ENCODE peak calls at places on chromosomes 5 and 9, in ten cellular contexts. One of them, this sample, is unnamed.

GRCh38 chr9:69637801-69638200 is 34.4 kb downstream of the APBA1 start:
- DNase-seq in A549: no peak
- DNase-seq in AG09309: peak; percentile 14
- DNase-seq in HCT116: no peak
- DNase-seq in AG10803: peak; percentile 69
- DNase-seq in Peyer's patch: no peak
- DNase-seq in choroid plexus epithelial cell: peak; percentile 41
- DNase-seq in cardiac muscle cell: peak; percentile 57
- DNase-seq in ovary: no peak
- DNase-seq in cardiac fibroblast: peak; percentile 53
- DNase-seq in this sample: no peak

GRCh38 chr5:135214897-135215616 is 181.0 kb upstream of the PITX1 start:
- DNase-seq in choroid plexus epithelial cell: peak; percentile 60
- DNase-seq in HCT116: no peak
- DNase-seq in Peyer's patch: peak; percentile 37
- DNase-seq in cardiac muscle cell: peak; percentile 75
- DNase-seq in AG10803: peak; percentile 57
- DNase-seq in ovary: no peak
- DNase-seq in A549: no peak
- DNase-seq in cardiac fibroblast: peak; percentile 67
- DNase-seq in AG09309: no peak
- DNase-seq in this sample: peak; percentile 21

GRCh38 chr9:113803811-113804589 is 72.1 kb upstream of the ZNF618 start:
- DNase-seq in AG09309: no peak
- DNase-seq in cardiac muscle cell: no peak
- DNase-seq in choroid plexus epithelial cell: no peak
- DNase-seq in cardiac fibroblast: no peak
- DNase-seq in AG10803: peak; percentile 29
- DNase-seq in Peyer's patch: no peak
- DNase-seq in A549: no peak
- DNase-seq in ovary: no peak
- DNase-seq in HCT116: no peak
- DNase-seq in this sample: no peak

GRCh38 chr5:77743181-77743580 is 33.0 kb downstream of the TBCA start:
- DNase-seq in A549: no peak
- DNase-seq in AG10803: no peak
- DNase-seq in cardiac muscle cell: peak; percentile 43
- DNase-seq in choroid plexus epithelial cell: peak; percentile 19
- DNase-seq in ovary: no peak
- DNase-seq in cardiac fibroblast: peak; percentile 31
- DNase-seq in AG09309: no peak
- DNase-seq in Peyer's patch: no peak
- DNase-seq in HCT116: no peak
- DNase-seq in this sample: no peak

GRCh38 chr9:137787376-137787775 is 90.2 kb upstream of the CACNA1B start:
- DNase-seq in AG10803: no peak
- DNase-seq in HCT116: no peak
- DNase-seq in cardiac fibroblast: no peak
- DNase-seq in Peyer's patch: no peak
- DNase-seq in AG09309: no peak
- DNase-seq in A549: no peak
- DNase-seq in ovary: no peak
- DNase-seq in choroid plexus epithelial cell: no peak
- DNase-seq in cardiac muscle cell: no peak
- DNase-seq in this sample: no peak

GRCh38 chr5:138457532-138458275 is 7.6 kb upstream of the EGR1 start:
- DNase-seq in Peyer's patch: no peak
- DNase-seq in cardiac muscle cell: no peak
- DNase-seq in ovary: no peak
- DNase-seq in AG10803: no peak
- DNase-seq in AG09309: no peak
- DNase-seq in A549: no peak
- DNase-seq in choroid plexus epithelial cell: no peak
- DNase-seq in HCT116: no peak
- DNase-seq in cardiac fibroblast: no peak
- DNase-seq in this sample: no peak

GRCh38 chr5:8176101-8176693 is 307.2 kb downstream of the MTRR start:
- DNase-seq in cardiac muscle cell: peak; percentile 47
- DNase-seq in choroid plexus epithelial cell: peak; percentile 5
- DNase-seq in cardiac fibroblast: peak; percentile 24
- DNase-seq in A549: no peak
- DNase-seq in ovary: no peak
- DNase-seq in AG10803: no peak
- DNase-seq in HCT116: no peak
- DNase-seq in Peyer's patch: no peak
- DNase-seq in AG09309: no peak
- DNase-seq in this sample: no peak

GRCh38 chr9:122126340-122127333 is 32.9 kb downstream of the NDUFA8 start:
- DNase-seq in ovary: no peak
- DNase-seq in A549: no peak
- DNase-seq in HCT116: no peak
- DNase-seq in choroid plexus epithelial cell: peak; percentile 43
- DNase-seq in cardiac fibroblast: no peak
- DNase-seq in AG10803: peak; percentile 66
- DNase-seq in Peyer's patch: no peak
- DNase-seq in cardiac muscle cell: peak; percentile 46
- DNase-seq in AG09309: no peak
- DNase-seq in this sample: no peak

GRCh38 chr5:102152906-102153787 is 142.9 kb downstream of the SLCO4C1 start:
- DNase-seq in cardiac fibroblast: peak; percentile 18
- DNase-seq in AG09309: no peak
- DNase-seq in A549: peak; percentile 29
- DNase-seq in choroid plexus epithelial cell: peak; percentile 19
- DNase-seq in AG10803: no peak
- DNase-seq in cardiac muscle cell: no peak
- DNase-seq in ovary: no peak
- DNase-seq in HCT116: peak; percentile 35
- DNase-seq in Peyer's patch: no peak
- DNase-seq in this sample: no peak

GRCh38 chr5:76202182-76202581 is 119.0 kb downstream of the SV2C start:
- DNase-seq in cardiac fibroblast: no peak
- DNase-seq in choroid plexus epithelial cell: no peak
- DNase-seq in ovary: no peak
- DNase-seq in cardiac muscle cell: no peak
- DNase-seq in AG10803: no peak
- DNase-seq in AG09309: no peak
- DNase-seq in HCT116: no peak
- DNase-seq in Peyer's patch: no peak
- DNase-seq in A549: no peak
- DNase-seq in this sample: no peak

GRCh38 chr5:60285910-60286309 is 392.4 kb upstream of the PDE4D start:
- DNase-seq in HCT116: no peak
- DNase-seq in AG10803: no peak
- DNase-seq in A549: no peak
- DNase-seq in ovary: no peak
- DNase-seq in choroid plexus epithelial cell: no peak
- DNase-seq in cardiac muscle cell: no peak
- DNase-seq in Peyer's patch: no peak
- DNase-seq in AG09309: no peak
- DNase-seq in cardiac fibroblast: no peak
- DNase-seq in this sample: no peak

GRCh38 chr5:60287174-60287771 is 393.7 kb upstream of the PDE4D start:
- DNase-seq in A549: peak; percentile 88
- DNase-seq in cardiac muscle cell: peak; percentile 78
- DNase-seq in HCT116: peak; percentile 75
- DNase-seq in AG10803: peak; percentile 22
- DNase-seq in ovary: no peak
- DNase-seq in cardiac fibroblast: peak; percentile 48
- DNase-seq in Peyer's patch: peak; percentile 56
- DNase-seq in choroid plexus epithelial cell: peak; percentile 85
- DNase-seq in AG09309: no peak
- DNase-seq in this sample: peak; percentile 46
- TF ChIP-seq CTCF in A549: peak; percentile 60
- TF ChIP-seq CTCF in cardiac muscle cell: peak; percentile 80
- TF ChIP-seq CTCF in HCT116: peak; percentile 99
- TF ChIP-seq CTCF in AG10803: peak; percentile 52
- TF ChIP-seq CTCF in ovary: no peak
- TF ChIP-seq CTCF in cardiac fibroblast: peak; percentile 55
- TF ChIP-seq CTCF in Peyer's patch: no peak
- TF ChIP-seq CTCF in choroid plexus epithelial cell: peak; percentile 94
- TF ChIP-seq CTCF in AG09309: peak; percentile 65
- TF ChIP-seq CTCF in this sample: peak; percentile 25

GRCh38 chr5:128498844-128499455 is 39.1 kb downstream of the FBN2 start:
- DNase-seq in ovary: no peak
- DNase-seq in choroid plexus epithelial cell: peak; percentile 90
- DNase-seq in cardiac fibroblast: peak; percentile 88
- DNase-seq in AG09309: peak; percentile 41
- DNase-seq in HCT116: peak; percentile 40
- DNase-seq in Peyer's patch: no peak
- DNase-seq in cardiac muscle cell: peak; percentile 84
- DNase-seq in AG10803: peak; percentile 60
- DNase-seq in A549: peak; percentile 61
- DNase-seq in this sample: no peak

GRCh38 chr5:128493657-128494329 is 44.3 kb downstream of the FBN2 start:
- DNase-seq in cardiac muscle cell: no peak
- DNase-seq in choroid plexus epithelial cell: no peak
- DNase-seq in cardiac fibroblast: no peak
- DNase-seq in AG09309: no peak
- DNase-seq in ovary: no peak
- DNase-seq in A549: no peak
- DNase-seq in AG10803: no peak
- DNase-seq in HCT116: no peak
- DNase-seq in Peyer's patch: no peak
- DNase-seq in this sample: no peak

GRCh38 chr5:128491291-128491690 is 46.8 kb downstream of the FBN2 start:
- DNase-seq in A549: no peak
- DNase-seq in cardiac fibroblast: peak; percentile 33
- DNase-seq in choroid plexus epithelial cell: peak; percentile 59
- DNase-seq in Peyer's patch: no peak
- DNase-seq in HCT116: no peak
- DNase-seq in AG09309: no peak
- DNase-seq in ovary: no peak
- DNase-seq in AG10803: no peak
- DNase-seq in cardiac muscle cell: peak; percentile 52
- DNase-seq in this sample: no peak

GRCh38 chr5:128494516-128494915 is 43.5 kb downstream of the FBN2 start:
- DNase-seq in ovary: no peak
- DNase-seq in HCT116: no peak
- DNase-seq in choroid plexus epithelial cell: peak; percentile 30
- DNase-seq in A549: peak; percentile 12
- DNase-seq in Peyer's patch: no peak
- DNase-seq in cardiac muscle cell: no peak
- DNase-seq in cardiac fibroblast: no peak
- DNase-seq in AG09309: no peak
- DNase-seq in AG10803: no peak
- DNase-seq in this sample: no peak
- TF ChIP-seq CTCF in ovary: no peak
- TF ChIP-seq CTCF in HCT116: peak; percentile 47
- TF ChIP-seq CTCF in choroid plexus epithelial cell: peak; percentile 49
- TF ChIP-seq CTCF in A549: no peak
- TF ChIP-seq CTCF in Peyer's patch: no peak
- TF ChIP-seq CTCF in cardiac muscle cell: peak; percentile 23
- TF ChIP-seq CTCF in cardiac fibroblast: peak; percentile 12
- TF ChIP-seq CTCF in AG09309: peak; percentile 13
- TF ChIP-seq CTCF in AG10803: no peak
- TF ChIP-seq CTCF in this sample: no peak

GRCh38 chr9:28648723-28649122 is 1075.4 kb upstream of the C9orf72 start:
- DNase-seq in Peyer's patch: no peak
- DNase-seq in HCT116: no peak
- DNase-seq in AG09309: no peak
- DNase-seq in cardiac muscle cell: no peak
- DNase-seq in choroid plexus epithelial cell: no peak
- DNase-seq in AG10803: no peak
- DNase-seq in A549: peak; percentile 25
- DNase-seq in ovary: no peak
- DNase-seq in cardiac fibroblast: no peak
- DNase-seq in this sample: no peak
- TF ChIP-seq CTCF in Peyer's patch: no peak
- TF ChIP-seq CTCF in HCT116: peak; percentile 27
- TF ChIP-seq CTCF in AG09309: no peak
- TF ChIP-seq CTCF in cardiac muscle cell: no peak
- TF ChIP-seq CTCF in choroid plexus epithelial cell: no peak
- TF ChIP-seq CTCF in AG10803: no peak
- TF ChIP-seq CTCF in A549: no peak
- TF ChIP-seq CTCF in ovary: no peak
- TF ChIP-seq CTCF in cardiac fibroblast: no peak
- TF ChIP-seq CTCF in this sample: no peak

GRCh38 chr5:91110709-91111108 is 272.4 kb downstream of the ARRDC3 start:
- DNase-seq in choroid plexus epithelial cell: peak; percentile 60
- DNase-seq in ovary: no peak
- DNase-seq in AG09309: peak; percentile 68
- DNase-seq in A549: no peak
- DNase-seq in HCT116: no peak
- DNase-seq in Peyer's patch: no peak
- DNase-seq in cardiac muscle cell: no peak
- DNase-seq in AG10803: peak; percentile 95
- DNase-seq in cardiac fibroblast: no peak
- DNase-seq in this sample: no peak

GRCh38 chr5:91114658-91115057 is 268.5 kb downstream of the ARRDC3 start:
- DNase-seq in A549: no peak
- DNase-seq in cardiac muscle cell: peak; percentile 21
- DNase-seq in ovary: no peak
- DNase-seq in HCT116: no peak
- DNase-seq in AG09309: no peak
- DNase-seq in choroid plexus epithelial cell: no peak
- DNase-seq in Peyer's patch: no peak
- DNase-seq in cardiac fibroblast: peak; percentile 49
- DNase-seq in AG10803: no peak
- DNase-seq in this sample: no peak

GRCh38 chr5:91111473-91112238 is 271.5 kb downstream of the ARRDC3 start:
- DNase-seq in A549: no peak
- DNase-seq in AG09309: no peak
- DNase-seq in Peyer's patch: no peak
- DNase-seq in AG10803: peak; percentile 51
- DNase-seq in cardiac muscle cell: no peak
- DNase-seq in HCT116: no peak
- DNase-seq in ovary: no peak
- DNase-seq in choroid plexus epithelial cell: no peak
- DNase-seq in cardiac fibroblast: no peak
- DNase-seq in this sample: no peak

GRCh38 chr5:91104062-91104448 is 279.1 kb downstream of the ARRDC3 start:
- DNase-seq in Peyer's patch: no peak
- DNase-seq in cardiac muscle cell: no peak
- DNase-seq in ovary: no peak
- DNase-seq in A549: no peak
- DNase-seq in choroid plexus epithelial cell: no peak
- DNase-seq in cardiac fibroblast: no peak
- DNase-seq in AG10803: no peak
- DNase-seq in AG09309: no peak
- DNase-seq in HCT116: no peak
- DNase-seq in this sample: no peak

GRCh38 chr5:91109634-91110033 is 273.5 kb downstream of the ARRDC3 start:
- DNase-seq in choroid plexus epithelial cell: peak; percentile 57
- DNase-seq in cardiac fibroblast: peak; percentile 56
- DNase-seq in HCT116: no peak
- DNase-seq in A549: no peak
- DNase-seq in AG10803: peak; percentile 44
- DNase-seq in ovary: no peak
- DNase-seq in Peyer's patch: no peak
- DNase-seq in AG09309: peak; percentile 17
- DNase-seq in cardiac muscle cell: peak; percentile 41
- DNase-seq in this sample: no peak
- TF ChIP-seq CTCF in choroid plexus epithelial cell: peak; percentile 53
- TF ChIP-seq CTCF in cardiac fibroblast: no peak
- TF ChIP-seq CTCF in HCT116: no peak
- TF ChIP-seq CTCF in A549: no peak
- TF ChIP-seq CTCF in AG10803: peak; percentile 24
- TF ChIP-seq CTCF in ovary: no peak
- TF ChIP-seq CTCF in Peyer's patch: no peak
- TF ChIP-seq CTCF in AG09309: peak; percentile 28
- TF ChIP-seq CTCF in cardiac muscle cell: peak; percentile 30
- TF ChIP-seq CTCF in this sample: no peak